ENCODE peak calls at places on chromosomes 16 and 17, in six cellular contexts. I is fibroblast of pulmonary artery, R is Peyer's patch, T is H1, D is choroid plexus epithelial cell, H is HCT116. Q is an unnamed sample.
A peak's percentile ranks its signal among the peaks of the same experiment; 100 is the strongest.

GRCh38 chr16:85302018-85302847 is 190.0 kb upstream of the CIBAR2 start:
- DNase-seq in I (no peak), R (no peak), T (no peak), D (peak; percentile 40), H (peak; percentile 31), Q (peak; percentile 48)

GRCh38 chr16:85107532-85107931 is 4.7 kb downstream of the CIBAR2 start:
- DNase-seq in I (no peak), R (no peak), T (no peak), D (no peak), H (no peak), Q (no peak)

GRCh38 chr17:47239663-47240374 is 13.8 kb upstream of the ITGB3 start:
- DNase-seq in I (peak; percentile 99), R (peak; percentile 42), T (no peak), D (peak; percentile 82), H (peak; percentile 69), Q (peak; percentile 99)

GRCh38 chr16:4879049-4879448 is 31.8 kb downstream of the UBN1 start:
- DNase-seq in I (no peak), R (no peak), T (no peak), D (no peak), H (no peak), Q (peak; percentile 18)

GRCh38 chr16:86007524-86007923 is 108.6 kb downstream of the IRF8 start:
- DNase-seq in I (no peak), R (no peak), T (no peak), D (no peak), H (no peak), Q (no peak)

GRCh38 chr16:30354423-30355143 is 525 bp downstream of the CD2BP2 start:
- DNase-seq in I (no peak), R (no peak), T (no peak), D (no peak), H (no peak), Q (no peak)

GRCh38 chr17:80394629-80395216 is 20.2 kb upstream of the ENDOV start:
- DNase-seq in I (no peak), R (no peak), T (no peak), D (no peak), H (no peak), Q (no peak)

GRCh38 chr16:81466351-81466960 is 21.8 kb downstream of the CMIP start:
- DNase-seq in I (no peak), R (no peak), T (no peak), D (peak; percentile 59), H (no peak), Q (peak; percentile 48)

GRCh38 chr17:36498560-36499300 is 12.2 kb downstream of the ZNHIT3 start:
- DNase-seq in I (no peak), R (no peak), T (no peak), D (no peak), H (no peak), Q (no peak)

GRCh38 chr16:67199011-67199807 is at the start of gene ELMO3:
- DNase-seq in I (no peak), R (no peak), T (no peak), D (no peak), H (no peak), Q (no peak)

GRCh38 chr16:3472878-3473595 is 22.3 kb downstream of the C16orf90 start:
- DNase-seq in I (no peak), R (no peak), T (no peak), D (no peak), H (no peak), Q (peak; percentile 51)

GRCh38 chr17:17075037-17075755 is 32.9 kb downstream of the MPRIP start:
- DNase-seq in I (peak; percentile 79), R (no peak), T (no peak), D (peak; percentile 96), H (no peak), Q (peak; percentile 89)

GRCh38 chr16:19113577-19114358 is at the start of gene ITPRIPL2:
- DNase-seq in I (peak; percentile 94), R (peak; percentile 44), T (no peak), D (peak; percentile 84), H (peak; percentile 79), Q (peak; percentile 91)
- H3K4me3 ChIP-seq in I (peak within 1 kb of the TSS; percentile 71), R (peak within 1 kb of the TSS; percentile 85), T (peak within 1 kb of the TSS; percentile 42), D (peak within 1 kb of the TSS; percentile 74), H (peak within 1 kb of the TSS; percentile 59), Q (peak within 1 kb of the TSS; percentile 71)

DNA sequence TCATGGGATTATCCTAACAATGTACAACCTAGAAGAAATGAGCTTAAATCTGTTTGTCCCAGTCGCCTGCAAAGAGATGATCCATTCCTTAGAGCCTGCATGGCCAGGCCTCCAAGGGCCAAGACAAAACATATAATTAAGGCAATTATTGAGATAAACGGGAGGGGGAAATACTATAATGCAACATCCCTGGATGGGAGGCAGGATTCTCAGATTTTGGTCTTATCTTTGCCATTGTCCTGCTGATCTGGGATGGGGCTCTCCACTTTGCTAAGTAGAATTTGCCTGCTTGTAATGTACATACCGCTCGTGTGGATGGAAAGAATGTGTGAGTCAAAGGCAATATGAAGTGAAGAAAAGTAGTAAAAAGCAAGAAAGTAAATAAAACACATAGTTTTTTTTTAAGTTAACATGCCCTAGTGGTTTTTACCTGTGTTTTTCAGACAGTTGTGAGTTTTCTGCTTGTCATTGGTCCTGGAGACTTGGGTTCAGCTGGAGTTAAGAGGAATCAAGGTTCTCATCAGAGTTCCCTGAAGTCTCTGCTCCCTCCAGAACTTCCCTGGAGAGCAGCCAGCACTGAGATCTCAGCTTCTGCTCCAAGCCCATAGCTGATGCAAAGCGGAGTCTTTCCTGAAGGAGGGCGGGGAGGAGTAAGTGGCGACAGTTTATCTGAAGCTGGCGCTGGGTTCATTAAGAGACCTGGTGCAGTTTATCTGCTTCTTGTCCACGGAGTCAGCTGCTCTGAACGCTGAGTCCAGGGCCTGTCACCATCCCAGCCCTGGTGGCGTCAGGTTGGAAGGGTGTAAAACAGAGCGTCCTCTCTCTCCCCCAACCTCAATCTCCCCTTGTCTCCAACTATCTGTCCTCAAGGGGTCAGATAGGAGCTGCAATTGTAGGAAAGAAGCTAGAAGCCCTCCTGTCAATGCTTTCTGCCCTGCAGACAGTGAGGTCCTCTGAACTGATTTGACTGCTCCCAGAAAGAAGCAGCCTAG is 30.1 kb downstream of the HOXB1 start:
- DNase-seq in I (peak; percentile 53), R (no peak), T (no peak), D (no peak), H (no peak), Q (no peak)
- TF ChIP-seq CTCF in I (no peak), R (no peak), T (peak; percentile 60), D (no peak), H (no peak), Q (no peak)

DNA sequence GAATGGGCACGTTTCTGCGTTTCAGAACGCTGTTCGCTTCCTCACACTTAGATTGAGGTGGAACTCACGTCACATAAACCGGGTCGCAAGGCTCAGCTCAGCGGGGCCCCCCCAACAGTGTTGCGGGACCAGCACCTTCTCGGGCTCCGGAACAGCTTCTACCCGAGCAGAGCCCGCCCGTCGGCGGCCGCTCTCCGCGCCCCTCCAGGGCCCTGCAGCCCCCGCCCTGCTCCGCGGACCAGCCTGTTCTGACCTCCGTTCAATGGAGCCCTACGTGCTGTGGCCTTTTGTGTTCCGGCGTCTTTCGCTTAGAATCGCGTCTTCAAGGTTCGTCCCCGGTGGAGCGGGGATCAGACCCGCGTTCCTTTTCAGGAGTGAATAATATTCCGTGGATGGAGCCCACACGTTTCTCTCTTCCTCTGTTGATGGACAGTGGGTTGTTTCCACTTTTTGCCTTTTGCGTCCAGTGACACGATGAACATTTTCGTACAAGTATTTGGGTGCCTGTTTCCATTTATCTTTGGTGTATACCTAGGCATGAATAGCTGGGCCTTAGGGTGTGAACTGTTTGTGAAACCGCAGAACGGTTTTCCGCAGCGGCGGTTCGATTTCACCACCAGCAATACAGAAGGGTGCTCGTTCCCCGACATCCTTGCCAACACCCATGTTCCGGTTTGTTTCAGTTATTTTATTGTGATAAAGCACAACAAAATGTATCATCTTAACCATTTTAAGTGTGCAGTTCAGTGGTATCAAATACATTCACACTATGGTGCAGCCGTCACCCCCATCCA is 2.3 kb upstream of the SLC22A31 start:
- DNase-seq in I (no peak), R (no peak), T (no peak), D (no peak), H (no peak), Q (no peak)
- H3K4me3 ChIP-seq in I (peak overlapping the region; percentile 12), R (peak overlapping the region; percentile 55), T (peak overlapping the region; percentile 34), D (no peak overlapping the region), H (peak overlapping the region; percentile 45), Q (no peak overlapping the region)

DNA sequence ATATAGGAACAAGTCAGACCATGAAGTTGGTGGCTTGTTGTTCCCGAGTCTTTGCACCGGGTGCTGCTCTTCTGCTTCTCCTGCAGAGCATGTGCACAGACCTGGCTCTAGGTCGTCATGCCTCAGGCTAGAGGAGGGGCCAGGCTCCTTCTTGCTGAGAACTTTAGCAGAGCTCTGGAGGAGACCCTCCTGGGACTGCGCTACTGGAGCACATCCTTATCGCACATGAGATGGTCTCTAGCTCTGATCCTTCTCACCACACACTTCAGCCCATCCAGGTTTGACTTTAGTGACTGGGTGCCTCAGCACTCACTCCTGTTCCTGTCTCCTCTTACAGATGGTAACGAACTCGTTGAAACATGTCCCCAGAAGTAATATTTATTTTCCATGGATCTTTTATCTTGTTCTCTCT is 14.9 kb downstream of the FOXK2 start:
- DNase-seq in I (no peak), R (no peak), T (no peak), D (no peak), H (no peak), Q (no peak)
- TF ChIP-seq CTCF in I (no peak), R (no peak), T (peak; percentile 4), D (no peak), H (no peak), Q (no peak)

DNA sequence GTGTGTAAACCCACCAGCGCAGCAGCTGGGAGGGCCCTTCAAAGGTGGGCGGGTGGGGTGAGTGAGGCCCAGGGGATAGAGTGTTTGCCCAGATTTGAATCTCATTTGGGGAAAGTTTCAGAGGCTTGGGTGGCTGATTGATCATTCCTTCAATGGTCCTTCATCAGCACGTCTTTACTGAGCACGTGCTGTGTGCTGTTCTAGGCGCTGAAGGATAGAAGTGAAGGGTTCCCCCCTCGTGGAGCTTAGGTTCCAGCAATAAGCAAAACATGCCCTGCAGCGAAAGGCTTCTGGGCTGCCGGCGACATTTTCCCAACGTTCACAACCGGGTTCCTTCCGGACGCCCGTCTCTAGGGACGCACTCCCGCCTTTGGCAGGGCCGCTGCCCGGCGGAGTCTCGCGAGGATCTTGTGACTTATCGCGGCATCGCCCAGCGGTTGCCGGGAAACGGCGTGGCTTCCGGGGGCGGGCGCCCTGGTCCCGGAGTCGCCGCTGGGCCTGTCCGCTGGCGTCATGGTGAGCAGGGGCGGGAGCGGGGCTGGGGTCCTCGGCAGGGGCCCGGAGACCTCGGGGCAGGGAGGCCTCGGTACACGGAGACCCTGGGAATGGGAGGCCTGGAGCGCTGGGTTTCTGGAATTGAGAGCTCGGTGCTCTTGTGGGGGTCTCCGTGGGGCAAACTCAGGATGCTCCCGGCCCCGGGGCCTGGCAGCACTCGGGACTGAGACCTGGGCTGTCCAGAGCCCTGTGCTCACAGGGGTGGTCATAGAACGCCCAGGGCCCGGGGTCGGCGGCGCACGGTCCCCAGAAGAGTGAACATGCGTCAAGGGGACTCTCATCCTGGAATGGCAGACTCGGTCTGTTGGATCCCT is 3.2 kb upstream of the DBNDD1 start:
- DNase-seq in I (peak; percentile 90), R (peak; percentile 74), T (no peak), D (peak; percentile 85), H (peak; percentile 87), Q (peak; percentile 82)
- H3K4me3 ChIP-seq in I (peak overlapping the region; percentile 80), R (peak overlapping the region; percentile 71), T (peak overlapping the region; percentile 27), D (peak overlapping the region; percentile 78), H (peak overlapping the region; percentile 86), Q (peak overlapping the region; percentile 72)

GRCh38 chr17:81667754-81668153 is 1.2 kb downstream of the CCDC137 start:
- DNase-seq in I (no peak), R (no peak), T (no peak), D (no peak), H (no peak), Q (peak; percentile 12)
- TF ChIP-seq CTCF in I (no peak), R (no peak), T (peak; percentile 35), D (peak; percentile 15), H (no peak), Q (no peak)

Q was measured in fibroblast of mammary gland.